ENCODE peak calls at places on chromosomes 13 and 19, in nine cellular contexts. G is RWPE1; L is GOT3; H is NCI-H1092; S is nucleus accumbens; E is stimulated activated CD4-positive, alpha-beta T cell treated with anti-CD3 and anti-CD28 coated beads, Interleukin-2, amount 100 ng/mL, for 48 hours; W is breast epithelium; U is Jurkat, Clone E6-1; N is OCI-M1. T is an unnamed sample.
A peak's percentile ranks its signal among the peaks of the same experiment; 100 is the strongest.

GRCh38 chr13:88068316-88068715 is 397.1 kb downstream of the SLITRK5 start:
- DNase-seq in G (no peak), L (no peak), H (no peak), S (no peak), E (no peak), W (no peak), U (no peak), N (no peak), T (no peak)

GRCh38 chr13:44976949-44977583 is 12.2 kb downstream of the NUFIP1 start:
- DNase-seq in G (no peak), L (no peak), H (no peak), S (no peak), E (no peak), W (no peak), U (no peak), N (no peak), T (no peak)

GRCh38 chr19:17075860-17076538 is 422 bp downstream of the MYO9B start:
- DNase-seq in G (peak; percentile 39), L (no peak), H (no peak), S (no peak), E (peak; percentile 15), W (no peak), U (peak; percentile 37), N (peak; percentile 63), T (no peak)

GRCh38 chr13:100535401-100536135 is 53.0 kb downstream of the GGACT start:
- DNase-seq in G (no peak), L (no peak), H (no peak), S (no peak), E (no peak), W (no peak), U (no peak), N (no peak), T (no peak)

GRCh38 chr19:40604647-40605200 is 3.6 kb downstream of the LTBP4 start:
- DNase-seq in G (no peak), L (no peak), H (no peak), S (no peak), E (no peak), W (no peak), U (no peak), N (peak; percentile 33), T (no peak)

GRCh38 chr13:78137404-78138142 is 218.9 kb upstream of the EDNRB start:
- DNase-seq in G (peak; percentile 46), L (no peak), H (peak; percentile 76), S (no peak), E (no peak), W (no peak), U (peak; percentile 41), N (peak; percentile 80), T (peak; percentile 27)

GRCh38 chr19:12834976-12835757 is 788 bp upstream of the RTBDN start:
- DNase-seq in G (no peak), L (no peak), H (peak; percentile 62), S (no peak), E (no peak), W (no peak), U (peak; percentile 36), N (no peak), T (no peak)

GRCh38 chr19:54100560-54100959 is at the start of gene OSCAR:
- DNase-seq in G (no peak), L (no peak), H (no peak), S (no peak), E (no peak), W (no peak), U (no peak), N (peak; percentile 58), T (no peak)

GRCh38 chr13:50156140-50156539 is 140.9 kb downstream of the KCNRG start:
- DNase-seq in G (peak; percentile 31), L (no peak), H (no peak), S (no peak), E (no peak), W (no peak), U (no peak), N (peak; percentile 24), T (no peak)

GRCh38 chr19:22603518-22604440 is 30.3 kb upstream of the ZNF492 start:
- DNase-seq in G (no peak), L (no peak), H (no peak), S (no peak), E (no peak), W (no peak), U (no peak), N (no peak), T (no peak)

GRCh38 chr19:55689366-55690108 is 14.5 kb downstream of the EPN1 start:
- DNase-seq in G (no peak), L (no peak), H (no peak), S (no peak), E (no peak), W (peak; percentile 37), U (no peak), N (no peak), T (no peak)

T was measured in hippocampal formation.